ENCODE peak calls at places on chromosomes 1 and 21, in five cellular contexts. N is neuronal stem cell, T is IMR-90, S is H1, F is mesenchymal stem cell. A is an unnamed sample.

GRCh38 chr21:45019076-45019886 is 55.1 kb upstream of the ADARB1 start:
- DNase-seq in N (no peak), T (no peak), S (no peak), F (peak; percentile 53), A (no peak)

GRCh38 chr1:221724931-221725605 is 16.8 kb downstream of the DUSP10 start:
- DNase-seq in N (no peak), T (peak; percentile 66), S (no peak), F (peak; percentile 88), A (no peak)

GRCh38 chr1:65068202-65069011 is 79.6 kb upstream of the AK4 start:
- DNase-seq in N (no peak), T (peak; percentile 4), S (no peak), F (peak; percentile 56), A (no peak)

GRCh38 chr1:111561328-111561727 is 57.9 kb upstream of the ADORA3 start:
- DNase-seq in N (no peak), T (no peak), S (no peak), F (no peak), A (no peak)

GRCh38 chr1:38046884-38047602 is 450 bp upstream of the POU3F1 start:
- DNase-seq in N (peak; percentile 91), T (peak; percentile 67), S (no peak), F (peak; percentile 71), A (peak; percentile 90)

GRCh38 chr1:161910516-161911077 is 113.1 kb downstream of the OLFML2B start:
- DNase-seq in N (no peak), T (peak; percentile 31), S (no peak), F (no peak), A (no peak)

GRCh38 chr1:232562855-232563510 is 67.0 kb downstream of the SIPA1L2 start:
- DNase-seq in N (no peak), T (no peak), S (no peak), F (no peak), A (no peak)

GRCh38 chr1:203551550-203551949 is 57.6 kb downstream of the OPTC start:
- DNase-seq in N (no peak), T (peak; percentile 54), S (no peak), F (no peak), A (no peak)

GRCh38 chr1:65825736-65826135 is 33.0 kb downstream of the PDE4B start:
- DNase-seq in N (no peak), T (peak; percentile 89), S (no peak), F (peak; percentile 15), A (no peak)

GRCh38 chr1:5820026-5820421 is 172.2 kb downstream of the NPHP4 start:
- DNase-seq in N (no peak), T (no peak), S (no peak), F (no peak), A (no peak)

GRCh38 chr21:37848721-37849490 is 67.4 kb downstream of the KCNJ6 start:
- DNase-seq in N (no peak), T (no peak), S (no peak), F (peak; percentile 66), A (no peak)

GRCh38 chr1:71093938-71094337 is 13.1 kb upstream of the ZRANB2 start:
- DNase-seq in N (no peak), T (peak; percentile 45), S (no peak), F (peak; percentile 41), A (no peak)

GRCh38 chr21:45987121-45987711 is 5.6 kb downstream of the COL6A1 start:
- DNase-seq in N (no peak), T (no peak), S (no peak), F (no peak), A (no peak)

GRCh38 chr1:220526294-220526693 is 1.6 kb upstream of the MARK1 start:
- DNase-seq in N (no peak), T (no peak), S (no peak), F (peak; percentile 9), A (peak; percentile 43)

GRCh38 chr1:40414331-40414730 is 35.9 kb upstream of the ZFP69B start:
- DNase-seq in N (no peak), T (no peak), S (no peak), F (no peak), A (no peak)
- H2AFZ ChIP-seq in N (no peak overlapping the region), T (no peak overlapping the region), S (no peak overlapping the region), F (no peak overlapping the region), A (no peak overlapping the region)

DNA sequence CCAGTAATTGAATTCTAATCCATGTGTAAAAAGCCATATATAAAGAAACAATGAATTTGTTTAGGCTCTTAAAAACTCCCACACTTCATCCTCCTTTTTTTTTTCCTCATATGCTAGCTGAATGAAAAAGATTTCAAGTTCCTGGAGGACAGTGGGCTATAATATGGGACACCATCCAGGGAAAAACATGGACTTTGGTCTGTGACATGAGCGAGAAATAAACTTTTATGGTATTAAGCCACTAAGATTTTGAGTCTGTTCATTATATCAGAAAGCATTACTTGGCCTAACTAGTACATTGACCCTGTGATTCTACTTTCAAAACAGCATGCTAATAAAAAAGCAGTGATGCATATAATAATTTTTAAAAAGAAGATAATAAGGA is 392.3 kb upstream of the CAMK1G start:
- DNase-seq in N (no peak), T (no peak), S (no peak), F (no peak), A (no peak)
- H2BK15ac ChIP-seq in N (no peak overlapping the region), T (no peak overlapping the region), S (no peak overlapping the region), F (no peak overlapping the region), A (no peak overlapping the region)

GRCh38 chr1:151728151-151728711 is 6.9 kb downstream of the RIIAD1 start:
- DNase-seq in N (no peak), T (peak; percentile 57), S (no peak), F (no peak), A (peak; percentile 58)
- H2AFZ ChIP-seq in N (peak overlapping the region; percentile 51), T (no peak overlapping the region), S (peak overlapping the region; percentile 90), F (no peak overlapping the region), A (no peak overlapping the region)

GRCh38 chr1:27572679-27573426 is 31.1 kb downstream of the AHDC1 start:
- DNase-seq in N (no peak), T (no peak), S (no peak), F (peak; percentile 84), A (no peak)

GRCh38 chr1:27572019-27572678 is 31.8 kb downstream of the AHDC1 start:
- DNase-seq in N (no peak), T (no peak), S (no peak), F (no peak), A (no peak)

GRCh38 chr1:27575861-27576331 is 28.0 kb downstream of the AHDC1 start:
- DNase-seq in N (no peak), T (no peak), S (no peak), F (peak; percentile 65), A (peak; percentile 85)

GRCh38 chr1:27574871-27575831 is 28.8 kb downstream of the AHDC1 start:
- DNase-seq in N (peak; percentile 77), T (peak; percentile 85), S (no peak), F (peak; percentile 90), A (peak; percentile 87)

DNA sequence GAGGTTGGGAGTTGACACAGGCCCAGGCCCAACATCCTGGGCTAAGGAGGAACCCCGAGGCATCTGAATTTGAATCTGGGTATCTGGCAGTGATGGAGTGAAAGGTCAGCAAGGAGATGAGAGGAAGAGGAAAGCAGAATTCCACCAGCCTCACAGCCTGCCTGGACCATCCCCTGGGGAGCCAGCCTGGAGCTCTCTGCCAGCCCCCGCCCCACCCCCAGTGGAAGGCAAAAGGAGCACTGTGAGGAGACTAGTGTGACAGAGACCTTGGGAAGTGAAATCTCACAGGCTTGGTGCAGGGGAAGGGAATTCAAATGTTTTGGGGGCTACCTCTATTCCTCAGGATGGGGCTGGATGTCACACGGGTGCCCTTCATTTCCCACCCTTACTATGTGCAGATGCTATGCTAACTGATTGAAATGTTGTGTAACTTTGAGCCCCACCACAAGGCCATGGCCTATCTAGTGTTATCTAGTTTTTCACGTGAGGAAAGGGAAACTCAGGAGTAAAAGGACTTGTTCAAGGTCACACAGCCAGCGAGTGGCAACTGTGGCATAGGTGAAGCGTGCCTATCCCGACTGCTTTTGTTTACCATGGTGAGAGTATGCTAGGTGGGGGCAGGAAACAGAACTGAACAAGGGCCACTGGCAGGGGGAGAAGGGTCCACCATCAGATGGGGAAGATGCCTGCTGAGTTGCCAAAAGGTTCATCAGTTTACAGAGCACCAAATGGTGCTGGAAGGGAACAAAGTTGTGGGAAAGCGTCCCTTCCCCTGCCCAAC is 29.8 kb downstream of the AHDC1 start:
- DNase-seq in N (no peak), T (no peak), S (no peak), F (no peak), A (no peak)
- H2BK15ac ChIP-seq in N (peak overlapping the region; percentile 0), T (no peak overlapping the region), S (peak overlapping the region; percentile 88), F (peak overlapping the region; percentile 97), A (no peak overlapping the region)

A was measured in H9.